ENCODE peak calls at places on chromosome 14, in nine cellular contexts. X, J, T, G, I, K, E, O and R are unnamed samples. For H3K27me3, the result is how much of the 10 kb centered on the place peaks cover.

GRCh38 chr14:33679461-33680225 is 271.2 kb downstream of the EGLN3 start:
- DNase-seq in X (no peak), O (no peak), T (no peak), G (no peak), J (no peak), K (no peak), I (no peak), E (peak), R (no peak)

GRCh38 chr14:44833376-44833775 is 128.4 kb downstream of the KLHL28 start:
- DNase-seq in G (no peak), T (no peak), J (no peak), E (peak), O (no peak), I (no peak), K (no peak), X (no peak), R (no peak)

GRCh38 chr14:74582910-74583581 is 29.0 kb downstream of the LTBP2 start:
- DNase-seq in X (peak), T (peak), J (peak), I (peak), K (no peak), E (peak), O (no peak), G (peak), R (no peak)

GRCh38 chr14:63508033-63508432 is 35.1 kb downstream of the PPP2R5E start:
- DNase-seq in K (no peak), E (no peak), O (no peak), X (no peak), G (no peak), T (no peak), J (no peak), I (no peak), R (no peak)

GRCh38 chr14:54772451-54772881 is 130.2 kb downstream of the GCH1 start:
- DNase-seq in O (no peak), I (no peak), J (no peak), X (no peak), G (no peak), K (no peak), T (no peak), E (peak), R (no peak)

GRCh38 chr14:93748208-93749080 is 39.8 kb downstream of the PRIMA1 start:
- DNase-seq in K (no peak), J (peak), T (no peak), E (no peak), O (no peak), G (no peak), I (no peak), X (peak), R (no peak)

GRCh38 chr14:101183376-101184103 is 280.0 kb upstream of the RTL1 start:
- DNase-seq in I (no peak), O (no peak), E (peak), T (no peak), G (no peak), J (no peak), X (no peak), K (peak), R (no peak)

GRCh38 chr14:59583755-59584154 is 7.1 kb upstream of the CCDC175 start:
- DNase-seq in G (no peak), I (no peak), K (peak), E (peak), T (no peak), O (no peak), J (no peak), X (no peak), R (no peak)

GRCh38 chr14:57833304-57833703 is 32.6 kb downstream of the SLC35F4 start:
- DNase-seq in T (peak), E (peak), G (peak), X (no peak), K (peak), J (no peak), O (peak), I (peak), R (no peak)

GRCh38 chr14:30389134-30389900 is 169.6 kb upstream of the G2E3 start:
- DNase-seq in K (no peak), J (peak), G (peak), X (peak), O (no peak), E (peak), T (no peak), I (peak), R (no peak)

GRCh38 chr14:88323520-88324199 is 591 bp upstream of the KCNK10 start:
- DNase-seq in T (no peak), X (no peak), G (no peak), O (no peak), J (no peak), E (peak), I (peak), K (peak), R (no peak)

GRCh38 chr14:44162197-44162596 is 344.9 kb downstream of the FSCB start:
- DNase-seq in X (no peak), E (peak), I (no peak), J (no peak), O (no peak), G (no peak), T (no peak), K (no peak), R (no peak)

GRCh38 chr14:62015945-62016344 is 253.7 kb downstream of the SNAPC1 start:
- DNase-seq in E (peak), O (no peak), G (no peak), X (no peak), I (no peak), K (no peak), T (no peak), J (no peak), R (no peak)

GRCh38 chr14:77088645-77089044 is 9.4 kb upstream of the CIPC start:
- DNase-seq in E (no peak), I (no peak), G (no peak), O (no peak), K (peak), X (no peak), J (no peak), T (no peak), R (no peak)

GRCh38 chr14:55518391-55518790 is 61.6 kb upstream of the KTN1 start:
- DNase-seq in X (no peak), T (no peak), I (no peak), G (no peak), O (no peak), K (no peak), J (no peak), E (peak), R (no peak)

GRCh38 chr14:56004807-56005579 is 113.2 kb upstream of the PELI2 start:
- DNase-seq in T (peak), I (no peak), X (no peak), J (peak), O (no peak), E (peak), G (no peak), K (peak), R (no peak)

GRCh38 chr14:59688224-59689170 is 111.9 kb upstream of the CCDC175 start:
- DNase-seq in E (peak), G (no peak), O (no peak), K (peak), J (no peak), X (no peak), I (peak), T (peak), R (no peak)

GRCh38 chr14:99820702-99821331 is 27.6 kb downstream of the EML1 start:
- DNase-seq in J (no peak), I (no peak), O (no peak), G (no peak), X (no peak), K (no peak), E (no peak), T (no peak), R (no peak)

GRCh38 chr14:20278414-20278813 is 27.3 kb downstream of the TTC5 start:
- DNase-seq in X (no peak), G (no peak), O (peak), J (peak), E (peak), K (no peak), T (no peak), I (no peak), R (no peak)

GRCh38 chr14:58272589-58273372 is 25.6 kb upstream of the ARID4A start:
- DNase-seq in G (no peak), T (no peak), K (no peak), E (peak), I (no peak), O (no peak), J (no peak), X (no peak), R (no peak)

GRCh38 chr14:89444044-89444443 is 27.0 kb upstream of the FOXN3 start:
- DNase-seq in J (no peak), O (no peak), E (no peak), X (no peak), T (no peak), G (no peak), I (no peak), K (no peak), R (no peak)

GRCh38 chr14:85596562-85596961 is 66.6 kb downstream of the FLRT2 start:
- DNase-seq in X (no peak), O (no peak), T (no peak), I (no peak), E (no peak), G (no peak), J (no peak), K (no peak), R (no peak)

GRCh38 chr14:98114122-98114895 is 1157.7 kb downstream of the BCL11B start:
- DNase-seq in E (no peak), G (no peak), O (no peak), X (no peak), J (no peak), T (no peak), K (no peak), I (no peak), R (no peak)

GRCh38 chr14:103558071-103558882 is 4.2 kb downstream of the BAG5 start:
- DNase-seq in T (no peak), I (no peak), J (no peak), E (peak), O (no peak), G (no peak), K (no peak), X (peak), R (no peak)

GRCh38 chr14:49036236-49036635 is 549.9 kb downstream of the RPS29 start:
- DNase-seq in O (no peak), K (no peak), E (no peak), I (no peak), X (no peak), T (no peak), J (no peak), G (no peak), R (no peak)

GRCh38 chr14:66070542-66071319 is 415.4 kb upstream of the CCDC196 start:
- DNase-seq in O (no peak), X (peak), E (peak), T (peak), G (no peak), K (peak), J (peak), I (peak), R (peak)

GRCh38 chr14:54784657-54785056 is 118.0 kb downstream of the GCH1 start:
- DNase-seq in E (no peak), G (peak), J (peak), O (no peak), X (peak), K (no peak), I (no peak), T (no peak), R (no peak)

GRCh38 chr14:38207830-38208815 is at the start of gene SSTR1:
- DNase-seq in J (no peak), T (peak), G (peak), K (peak), E (peak), I (peak), O (no peak), X (no peak), R (no peak)

GRCh38 chr14:100529561-100530031 is 57.6 kb downstream of the BEGAIN start:
- DNase-seq in E (no peak), K (peak), O (no peak), X (peak), J (no peak), I (no peak), T (no peak), G (no peak), R (no peak)

GRCh38 chr14:103737432-103738045 is 21.9 kb downstream of the ZFYVE21 start:
- DNase-seq in E (no peak), T (no peak), K (no peak), X (no peak), G (no peak), J (no peak), I (peak), O (peak), R (no peak)

GRCh38 chr14:92253381-92253894 is 69.5 kb upstream of the SLC24A4 start:
- DNase-seq in G (no peak), O (no peak), J (no peak), X (no peak), I (no peak), T (no peak), K (peak), E (no peak), R (no peak)

GRCh38 chr14:96098309-96098998 is 59.3 kb downstream of the C14orf132 start:
- DNase-seq in X (no peak), K (peak), T (no peak), G (peak), E (peak), J (no peak), I (peak), O (no peak), R (no peak)

GRCh38 chr14:52064174-52064573 is 4.7 kb downstream of the NID2 start:
- DNase-seq in E (no peak), T (no peak), J (no peak), K (no peak), G (no peak), I (no peak), X (no peak), O (no peak), R (no peak)

GRCh38 chr14:52068741-52069616 is at the start of gene NID2:
- DNase-seq in T (no peak), K (peak), X (peak), J (peak), O (peak), E (peak), G (peak), I (peak), R (peak)

GRCh38 chr14:52071675-52072074 is 2.8 kb upstream of the NID2 start:
- DNase-seq in X (no peak), E (peak), O (no peak), G (no peak), I (no peak), K (no peak), J (no peak), T (no peak), R (no peak)

GRCh38 chr14:52069617-52070431 is 965 bp upstream of the NID2 start:
- DNase-seq in E (peak), G (peak), J (peak), T (no peak), X (no peak), I (peak), O (peak), K (no peak), R (no peak)

GRCh38 chr14:52067873-52068740 is 752 bp downstream of the NID2 start:
- DNase-seq in J (peak), O (no peak), K (peak), E (peak), T (no peak), G (peak), I (peak), X (peak), R (no peak)
- H3K27me3 ChIP-seq in J (under half), O (under half), K (half or more), E (under half), T (under half), G (under half), I (under half), X (under half), R (under half)

GRCh38 chr14:90569201-90569600 is 172.4 kb downstream of the CALM1 start:
- DNase-seq in E (no peak), I (no peak), X (no peak), T (no peak), O (no peak), G (no peak), J (no peak), K (no peak), R (no peak)

GRCh38 chr14:90568405-90568804 is 171.6 kb downstream of the CALM1 start:
- DNase-seq in G (no peak), K (no peak), O (no peak), E (no peak), T (no peak), J (no peak), X (no peak), I (no peak), R (no peak)

GRCh38 chr14:90570463-90570860 is 173.6 kb downstream of the CALM1 start:
- DNase-seq in X (no peak), I (no peak), J (no peak), O (no peak), T (no peak), K (no peak), G (no peak), E (no peak), R (no peak)

GRCh38 chr14:90571149-90571548 is 174.3 kb downstream of the CALM1 start:
- DNase-seq in I (no peak), K (no peak), G (no peak), T (no peak), X (no peak), O (no peak), J (no peak), E (no peak), R (no peak)

DNA sequence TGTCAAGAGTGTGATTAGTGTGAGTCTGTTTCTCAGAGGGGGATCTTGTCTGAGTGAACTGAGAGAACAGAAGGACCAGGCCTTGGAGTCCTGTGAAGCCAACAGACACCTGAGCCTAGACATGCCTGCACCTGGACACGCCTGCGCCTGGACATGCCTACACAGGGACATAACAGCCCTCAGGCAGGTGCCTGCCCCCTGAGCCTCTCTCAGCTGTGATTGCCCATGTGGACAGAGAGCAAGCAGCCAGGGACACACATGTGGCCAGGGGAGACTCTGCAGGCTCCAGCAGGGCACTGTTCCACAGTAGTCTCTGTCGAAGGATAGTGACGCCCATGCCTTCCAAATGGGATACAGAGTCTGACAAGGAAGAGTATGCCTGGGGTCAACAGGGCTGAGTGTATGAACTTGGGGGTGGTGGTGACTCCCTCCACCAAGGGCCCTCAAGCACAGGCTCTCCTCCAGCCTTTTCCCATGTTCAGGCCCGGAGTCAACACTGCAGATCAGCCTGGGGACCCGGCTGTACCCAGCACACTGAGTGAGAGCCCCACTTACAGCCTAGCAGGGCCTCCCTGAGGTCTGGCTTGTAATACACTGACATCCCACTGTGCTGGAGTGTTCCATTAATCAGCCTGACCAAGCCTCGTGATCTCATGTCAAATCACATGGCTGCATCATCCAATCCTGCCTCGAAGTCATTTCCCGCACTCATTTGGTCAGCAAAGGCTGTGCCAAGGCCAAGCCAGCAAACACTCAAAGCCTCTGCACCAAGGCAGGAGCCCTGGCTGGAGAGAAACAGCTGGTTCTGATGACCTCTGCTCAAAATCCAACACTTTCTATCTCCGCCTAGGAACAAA is 173.0 kb downstream of the CALM1 start:
- DNase-seq in K (no peak), T (no peak), O (no peak), X (no peak), G (no peak), I (no peak), E (no peak), J (no peak), R (no peak)
- H3K27ac ChIP-seq in K (no peak), T (no peak), O (peak), X (no peak), G (no peak), I (no peak), E (no peak), J (peak), R (no peak)

GRCh38 chr14:105124837-105125222 is 43.7 kb downstream of the JAG2 start:
- DNase-seq in G (no peak), O (no peak), E (no peak), K (no peak), I (no peak), X (no peak), T (no peak), J (no peak), R (no peak)
- H3K27me3 ChIP-seq in G (under half), O (under half), E (under half), K (under half), I (under half), X (under half), T (under half), J (under half), R (under half)

GRCh38 chr14:51004801-51005526 is 60.7 kb upstream of the PYGL start:
- DNase-seq in I (no peak), T (no peak), E (peak), K (no peak), O (no peak), G (no peak), X (no peak), J (no peak), R (no peak)
- H3K27ac ChIP-seq in I (no peak), T (no peak), E (peak), K (peak), O (peak), G (peak), X (peak), J (peak), R (no peak)

GRCh38 chr14:22434030-22434429 is 155.0 kb downstream of the DAD1 start:
- DNase-seq in I (no peak), O (no peak), X (no peak), G (no peak), K (peak), T (no peak), E (no peak), J (no peak), R (no peak)
- H3K27me3 ChIP-seq in I (under half), O (under half), X (under half), G (under half), K (under half), T (under half), E (under half), J (under half), R (under half)

DNA sequence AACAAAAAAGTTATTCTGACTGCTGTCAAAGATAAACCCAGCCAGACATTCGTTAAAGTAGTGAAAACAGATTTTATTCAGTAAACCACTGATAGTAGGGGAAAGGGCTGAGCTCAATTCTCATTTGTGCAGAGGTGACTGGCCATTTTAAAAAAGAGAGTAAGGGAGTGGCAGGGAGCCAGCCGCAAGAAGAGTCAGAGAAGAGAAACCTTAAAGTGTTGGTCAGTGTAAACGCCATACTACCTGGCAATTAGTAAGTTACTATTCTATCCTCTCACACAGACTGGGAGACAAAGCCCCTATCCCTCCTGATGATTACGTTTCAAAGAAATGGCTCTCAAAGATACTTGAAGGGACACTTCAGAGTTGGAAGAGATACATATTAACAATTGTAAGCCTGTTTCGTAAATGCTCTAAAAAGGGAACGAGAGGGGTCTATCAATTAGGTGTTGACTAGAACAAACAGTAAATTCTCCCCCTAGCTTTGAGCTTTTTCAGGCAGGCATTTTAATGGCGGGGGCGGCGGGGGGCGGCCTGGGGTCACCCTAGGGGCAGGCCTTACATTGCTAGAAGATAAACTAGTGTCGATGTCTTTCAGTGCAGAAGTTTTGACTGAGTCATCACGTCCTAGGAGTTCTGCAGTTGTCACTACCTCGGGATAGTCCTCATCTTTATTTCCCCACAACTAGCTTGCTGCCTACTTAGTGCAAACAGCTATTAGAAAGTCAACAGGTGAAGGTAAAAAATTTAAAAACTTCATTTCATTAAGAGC is 1.8 kb downstream of the ATP6V1D start:
- DNase-seq in I (no peak), X (no peak), E (no peak), T (no peak), J (no peak), G (no peak), K (no peak), O (no peak), R (no peak)
- H3K27ac ChIP-seq in I (no peak), X (peak), E (peak), T (peak), J (peak), G (no peak), K (no peak), O (no peak), R (no peak)